ENCODE peak calls at places on chromosomes 12 and 14, in four cellular contexts. One of them, this sample, is unnamed.

GRCh38 chr12:12016284-12017100 is 54.2 kb upstream of the BCL2L14 start:
- DNase-seq in A549: no peak
- DNase-seq in SK-N-SH: no peak
- DNase-seq in GM12878: no peak
- DNase-seq in this sample: no peak

GRCh38 chr14:53478174-53478573 is 325.1 kb upstream of the DDHD1 start:
- DNase-seq in A549: no peak
- DNase-seq in GM12878: no peak
- DNase-seq in SK-N-SH: no peak
- DNase-seq in this sample: no peak

GRCh38 chr12:26268841-26269553 is 73.6 kb downstream of the SSPN start:
- DNase-seq in GM12878: no peak
- DNase-seq in SK-N-SH: no peak
- DNase-seq in A549: no peak
- DNase-seq in this sample: no peak

GRCh38 chr12:122874081-122874480 is 21.8 kb downstream of the VPS37B start:
- DNase-seq in SK-N-SH: no peak
- DNase-seq in GM12878: no peak
- DNase-seq in A549: no peak
- DNase-seq in this sample: no peak

GRCh38 chr14:60133487-60133886 is 31.7 kb downstream of the DHRS7 start:
- DNase-seq in A549: no peak
- DNase-seq in SK-N-SH: no peak
- DNase-seq in GM12878: no peak
- DNase-seq in this sample: no peak

GRCh38 chr14:55807059-55807499 is 227.1 kb downstream of the KTN1 start:
- DNase-seq in GM12878: no peak
- DNase-seq in SK-N-SH: peak; percentile 38
- DNase-seq in A549: no peak
- DNase-seq in this sample: peak; percentile 93

GRCh38 chr12:65565601-65566560 is 258.4 kb upstream of the HMGA2 start:
- DNase-seq in GM12878: no peak
- DNase-seq in A549: no peak
- DNase-seq in SK-N-SH: no peak
- DNase-seq in this sample: no peak

GRCh38 chr14:88974991-88975835 is 150.8 kb downstream of the TTC8 start:
- DNase-seq in GM12878: no peak
- DNase-seq in A549: no peak
- DNase-seq in SK-N-SH: no peak
- DNase-seq in this sample: no peak

GRCh38 chr12:121095544-121096198 is 37.0 kb upstream of the P2RX7 start:
- DNase-seq in SK-N-SH: peak; percentile 94
- DNase-seq in A549: peak; percentile 96
- DNase-seq in GM12878: peak; percentile 21
- DNase-seq in this sample: peak; percentile 88

GRCh38 chr12:66942741-66943465 is 264.0 kb upstream of the GRIP1 start:
- DNase-seq in GM12878: no peak
- DNase-seq in SK-N-SH: peak; percentile 4
- DNase-seq in A549: no peak
- DNase-seq in this sample: no peak

GRCh38 chr14:105155071-105155651 is 13.4 kb downstream of the JAG2 start:
- DNase-seq in GM12878: no peak
- DNase-seq in A549: no peak
- DNase-seq in SK-N-SH: no peak
- DNase-seq in this sample: no peak

GRCh38 chr12:118344829-118345228 is 27.9 kb downstream of the TAOK3 start:
- DNase-seq in GM12878: no peak
- DNase-seq in SK-N-SH: no peak
- DNase-seq in A549: no peak
- DNase-seq in this sample: no peak

GRCh38 chr12:119713551-119714031 is 45.7 kb downstream of the PRKAB1 start:
- DNase-seq in GM12878: no peak
- DNase-seq in A549: no peak
- DNase-seq in SK-N-SH: no peak
- DNase-seq in this sample: no peak

GRCh38 chr12:89825591-89826449 is 117.2 kb upstream of the ATP2B1 start:
- DNase-seq in GM12878: peak; percentile 27
- DNase-seq in A549: peak; percentile 64
- DNase-seq in SK-N-SH: peak; percentile 8
- DNase-seq in this sample: no peak

GRCh38 chr12:76018672-76019071 is 12.9 kb downstream of the PHLDA1 start:
- DNase-seq in GM12878: no peak
- DNase-seq in A549: no peak
- DNase-seq in SK-N-SH: no peak
- DNase-seq in this sample: no peak

GRCh38 chr12:67773896-67774295 is 125.4 kb downstream of the DYRK2 start:
- DNase-seq in A549: no peak
- DNase-seq in GM12878: no peak
- DNase-seq in SK-N-SH: no peak
- DNase-seq in this sample: no peak

GRCh38 chr12:31895449-31896150 is 63.6 kb upstream of the RESF1 start:
- DNase-seq in GM12878: no peak
- DNase-seq in SK-N-SH: no peak
- DNase-seq in A549: no peak
- DNase-seq in this sample: no peak

GRCh38 chr12:128474916-128475315 is 207.9 kb downstream of the TMEM132C start:
- DNase-seq in SK-N-SH: no peak
- DNase-seq in GM12878: no peak
- DNase-seq in A549: no peak
- DNase-seq in this sample: no peak

GRCh38 chr12:68042212-68042699 is 53.0 kb downstream of the IFNG-AS1 start:
- DNase-seq in GM12878: peak; percentile 65
- DNase-seq in A549: no peak
- DNase-seq in SK-N-SH: no peak
- DNase-seq in this sample: no peak

GRCh38 chr12:87216436-87216835 is 812.8 kb downstream of the C12orf50 start:
- DNase-seq in GM12878: no peak
- DNase-seq in SK-N-SH: no peak
- DNase-seq in A549: no peak
- DNase-seq in this sample: no peak

GRCh38 chr14:30193056-30193455 is 265.4 kb upstream of the PRKD1 start:
- DNase-seq in A549: no peak
- DNase-seq in SK-N-SH: no peak
- DNase-seq in GM12878: no peak
- DNase-seq in this sample: no peak

GRCh38 chr12:118402251-118402650 is 25.9 kb downstream of the SUDS3 start:
- DNase-seq in A549: no peak
- DNase-seq in GM12878: no peak
- DNase-seq in SK-N-SH: no peak
- DNase-seq in this sample: no peak

GRCh38 chr12:46363582-46364299 is 8.8 kb downstream of the SLC38A2 start:
- DNase-seq in A549: no peak
- DNase-seq in SK-N-SH: no peak
- DNase-seq in GM12878: no peak
- DNase-seq in this sample: no peak

GRCh38 chr12:29228474-29229157 is 79.5 kb downstream of the FAR2 start:
- DNase-seq in A549: no peak
- DNase-seq in GM12878: no peak
- DNase-seq in SK-N-SH: no peak
- DNase-seq in this sample: no peak

GRCh38 chr12:112031472-112031871 is 18.2 kb downstream of the ERP29 start:
- DNase-seq in SK-N-SH: no peak
- DNase-seq in GM12878: no peak
- DNase-seq in A549: no peak
- DNase-seq in this sample: no peak

GRCh38 chr12:27498761-27499160 is 25.2 kb upstream of the PPFIBP1 start:
- DNase-seq in SK-N-SH: no peak
- DNase-seq in A549: no peak
- DNase-seq in GM12878: no peak
- DNase-seq in this sample: no peak

GRCh38 chr12:119069029-119069731 is 87.8 kb downstream of the SRRM4 start:
- DNase-seq in A549: no peak
- DNase-seq in SK-N-SH: no peak
- DNase-seq in GM12878: no peak
- DNase-seq in this sample: no peak

GRCh38 chr12:25829192-25829591 is 129.3 kb upstream of the RASSF8 start:
- DNase-seq in GM12878: no peak
- DNase-seq in A549: peak; percentile 11
- DNase-seq in SK-N-SH: no peak
- DNase-seq in this sample: no peak

GRCh38 chr12:92340003-92340402 is 194.4 kb upstream of the BTG1 start:
- DNase-seq in A549: no peak
- DNase-seq in SK-N-SH: no peak
- DNase-seq in GM12878: no peak
- DNase-seq in this sample: no peak

GRCh38 chr14:74401504-74402241 is 24.3 kb downstream of the SYNDIG1L start:
- DNase-seq in GM12878: peak; percentile 45
- DNase-seq in A549: no peak
- DNase-seq in SK-N-SH: peak; percentile 63
- DNase-seq in this sample: no peak

GRCh38 chr12:32252199-32253073 is 145.8 kb downstream of the BICD1 start:
- DNase-seq in GM12878: peak; percentile 76
- DNase-seq in A549: no peak
- DNase-seq in SK-N-SH: no peak
- DNase-seq in this sample: no peak

GRCh38 chr12:47992776-47993175 is 11.5 kb downstream of the COL2A1 start:
- DNase-seq in A549: no peak
- DNase-seq in GM12878: no peak
- DNase-seq in SK-N-SH: no peak
- DNase-seq in this sample: peak; percentile 37

GRCh38 chr12:103561174-103561573 is 25.9 kb upstream of the STAB2 start:
- DNase-seq in SK-N-SH: no peak
- DNase-seq in GM12878: no peak
- DNase-seq in A549: no peak
- DNase-seq in this sample: no peak

GRCh38 chr12:56521590-56522371 is at the start of gene RBMS2:
- DNase-seq in GM12878: no peak
- DNase-seq in A549: peak; percentile 81
- DNase-seq in SK-N-SH: peak; percentile 75
- DNase-seq in this sample: peak; percentile 85

GRCh38 chr14:100740931-100741330 is 14.2 kb downstream of the DLK1 start:
- DNase-seq in GM12878: no peak
- DNase-seq in A549: no peak
- DNase-seq in SK-N-SH: no peak
- DNase-seq in this sample: peak; percentile 67

GRCh38 chr12:42750356-42750755 is 160.8 kb upstream of the PRICKLE1 start:
- DNase-seq in GM12878: no peak
- DNase-seq in SK-N-SH: no peak
- DNase-seq in A549: no peak
- DNase-seq in this sample: no peak

GRCh38 chr12:107847830-107848229 is 73.3 kb downstream of the ASCL4 start:
- DNase-seq in A549: no peak
- DNase-seq in SK-N-SH: no peak
- DNase-seq in GM12878: no peak
- DNase-seq in this sample: no peak

GRCh38 chr12:52079576-52080402 is at the start of gene SMIM41:
- DNase-seq in SK-N-SH: no peak
- DNase-seq in GM12878: no peak
- DNase-seq in A549: no peak
- DNase-seq in this sample: no peak

DNA sequence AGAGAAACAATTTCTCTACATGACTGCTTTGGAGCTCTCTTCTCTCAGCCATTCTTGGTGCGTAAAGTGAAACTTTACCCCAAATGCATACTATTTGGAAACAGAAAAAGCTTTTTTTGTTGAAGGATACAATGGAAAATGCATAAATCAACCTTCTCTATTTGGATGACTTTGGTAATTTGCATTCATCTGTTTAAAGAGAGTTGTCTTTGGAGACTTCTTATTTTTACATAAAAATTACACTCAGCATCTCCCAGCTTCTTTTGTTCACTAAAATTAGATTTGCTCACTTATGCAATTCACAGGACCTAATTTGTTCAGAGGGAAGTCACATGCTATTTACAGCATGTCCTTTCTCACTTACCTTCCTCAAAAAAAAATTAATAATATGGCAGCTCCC is 498.9 kb downstream of the RERGL start:
- DNase-seq in A549: no peak
- DNase-seq in GM12878: no peak
- DNase-seq in SK-N-SH: no peak
- DNase-seq in this sample: no peak
- TF ChIP-seq EP300 in A549: no peak
- TF ChIP-seq EP300 in GM12878: no peak
- TF ChIP-seq EP300 in SK-N-SH: no peak
- TF ChIP-seq EP300 in this sample: no peak

GRCh38 chr14:54704768-54705167 is 137.8 kb downstream of the SAMD4A start:
- DNase-seq in A549: no peak
- DNase-seq in SK-N-SH: no peak
- DNase-seq in GM12878: no peak
- DNase-seq in this sample: no peak

GRCh38 chr14:54702014-54702491 is 135.1 kb downstream of the SAMD4A start:
- DNase-seq in GM12878: no peak
- DNase-seq in A549: no peak
- DNase-seq in SK-N-SH: no peak
- DNase-seq in this sample: no peak

GRCh38 chr14:54702492-54702891 is 135.6 kb downstream of the SAMD4A start:
- DNase-seq in A549: no peak
- DNase-seq in SK-N-SH: no peak
- DNase-seq in GM12878: no peak
- DNase-seq in this sample: no peak

GRCh38 chr14:54703082-54703481 is 136.2 kb downstream of the SAMD4A start:
- DNase-seq in GM12878: no peak
- DNase-seq in A549: no peak
- DNase-seq in SK-N-SH: no peak
- DNase-seq in this sample: no peak

DNA sequence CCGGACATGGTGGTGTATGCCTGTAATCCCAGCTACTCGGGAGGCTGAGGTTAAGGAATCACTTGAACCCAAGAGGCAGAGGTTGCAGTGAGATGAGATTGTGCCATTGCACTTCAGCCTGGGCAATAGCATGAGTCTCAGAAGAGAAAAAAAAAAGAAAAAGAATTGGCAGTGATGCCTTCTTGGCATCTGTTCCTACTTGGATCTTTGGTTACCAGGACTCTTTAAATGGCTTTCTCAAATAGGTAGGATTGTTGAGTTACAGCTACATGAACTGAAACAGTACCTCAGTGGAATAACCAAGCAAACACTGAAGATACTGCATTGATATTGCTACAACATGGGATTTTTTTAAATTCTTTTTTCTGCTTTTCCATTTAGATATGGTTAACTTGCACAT is 136.8 kb downstream of the SAMD4A start:
- DNase-seq in A549: no peak
- DNase-seq in SK-N-SH: no peak
- DNase-seq in GM12878: no peak
- DNase-seq in this sample: no peak
- H3K4me3 ChIP-seq in A549: no peak overlapping the region
- H3K4me3 ChIP-seq in SK-N-SH: no peak overlapping the region
- H3K4me3 ChIP-seq in GM12878: no peak overlapping the region
- H3K4me3 ChIP-seq in this sample: no peak overlapping the region

GRCh38 chr14:73026845-73027542 is at the start of gene ZFYVE1:
- DNase-seq in SK-N-SH: peak; percentile 93
- DNase-seq in A549: peak; percentile 98
- DNase-seq in GM12878: peak; percentile 94
- DNase-seq in this sample: peak; percentile 98
- H3K4me1 ChIP-seq in SK-N-SH: peaks cover 7% of the 10 kb centered on the region
- H3K4me1 ChIP-seq in A549: peaks cover 10% of the 10 kb centered on the region
- H3K4me1 ChIP-seq in GM12878: no peaks in the 10 kb centered on the region
- H3K4me1 ChIP-seq in this sample: peaks cover 39% of the 10 kb centered on the region

DNA sequence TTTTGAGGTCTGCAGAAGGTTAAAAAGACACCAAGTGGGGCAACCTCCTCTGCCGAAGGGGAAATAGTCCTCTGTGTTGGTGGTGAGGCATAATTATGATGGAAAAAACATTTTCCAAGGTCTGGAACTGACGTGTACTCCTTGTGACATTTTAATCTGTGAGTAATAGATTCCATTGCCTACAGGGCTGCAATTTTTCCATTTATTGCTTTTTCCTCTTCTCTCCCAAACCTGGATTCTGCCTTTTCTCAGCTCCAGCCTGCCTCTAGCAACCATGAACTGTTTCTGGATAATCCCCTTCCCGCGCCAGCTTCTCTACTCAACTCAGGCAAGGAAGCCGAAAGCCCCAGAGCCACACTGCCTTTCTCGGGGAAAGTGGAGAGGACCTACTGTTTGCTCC is 230.1 kb upstream of the PLXNC1 start:
- DNase-seq in SK-N-SH: no peak
- DNase-seq in GM12878: no peak
- DNase-seq in A549: no peak
- DNase-seq in this sample: no peak
- TF ChIP-seq EP300 in SK-N-SH: no peak
- TF ChIP-seq EP300 in GM12878: no peak
- TF ChIP-seq EP300 in A549: no peak
- TF ChIP-seq EP300 in this sample: no peak